ENCODE peak calls at places on chromosome 4, in seven cellular contexts. One of them, this sample, is unnamed.
A peak's percentile ranks its signal among the peaks of the same experiment; 100 is the strongest.

GRCh38 chr4:80790152-80790551 is 240.4 kb upstream of the BMP3 start:
- DNase-seq in OCI-LY7: no peak
- DNase-seq in sigmoid colon: no peak
- DNase-seq in neural progenitor cell: no peak
- DNase-seq in right cardiac atrium: no peak
- DNase-seq in left ventricle myocardium inferior: no peak
- DNase-seq in lung: no peak
- DNase-seq in this sample: no peak

GRCh38 chr4:145583656-145584055 is 35.5 kb upstream of the MMAA start:
- DNase-seq in left ventricle myocardium inferior: no peak
- DNase-seq in OCI-LY7: no peak
- DNase-seq in lung: no peak
- DNase-seq in right cardiac atrium: no peak
- DNase-seq in sigmoid colon: no peak
- DNase-seq in neural progenitor cell: no peak
- DNase-seq in this sample: no peak

GRCh38 chr4:119124314-119124713 is 11.3 kb upstream of the MYOZ2 start:
- DNase-seq in OCI-LY7: no peak
- DNase-seq in neural progenitor cell: no peak
- DNase-seq in sigmoid colon: no peak
- DNase-seq in right cardiac atrium: no peak
- DNase-seq in lung: no peak
- DNase-seq in left ventricle myocardium inferior: no peak
- DNase-seq in this sample: no peak

GRCh38 chr4:168748807-168749206 is 252.0 kb downstream of the PALLD start:
- DNase-seq in right cardiac atrium: no peak
- DNase-seq in OCI-LY7: no peak
- DNase-seq in sigmoid colon: no peak
- DNase-seq in left ventricle myocardium inferior: no peak
- DNase-seq in lung: no peak
- DNase-seq in neural progenitor cell: no peak
- DNase-seq in this sample: no peak

GRCh38 chr4:2412534-2412884 is 5.9 kb downstream of the ZFYVE28 start:
- DNase-seq in neural progenitor cell: no peak
- DNase-seq in lung: no peak
- DNase-seq in sigmoid colon: no peak
- DNase-seq in right cardiac atrium: no peak
- DNase-seq in left ventricle myocardium inferior: no peak
- DNase-seq in OCI-LY7: peak; percentile 20
- DNase-seq in this sample: peak; percentile 92

GRCh38 chr4:56637791-56638190 is 43.3 kb downstream of the HOPX start:
- DNase-seq in OCI-LY7: no peak
- DNase-seq in left ventricle myocardium inferior: no peak
- DNase-seq in neural progenitor cell: no peak
- DNase-seq in right cardiac atrium: no peak
- DNase-seq in lung: no peak
- DNase-seq in sigmoid colon: no peak
- DNase-seq in this sample: no peak

GRCh38 chr4:145278341-145279121 is 98.1 kb upstream of the OTUD4 start:
- DNase-seq in OCI-LY7: no peak
- DNase-seq in neural progenitor cell: no peak
- DNase-seq in sigmoid colon: no peak
- DNase-seq in right cardiac atrium: no peak
- DNase-seq in left ventricle myocardium inferior: no peak
- DNase-seq in lung: no peak
- DNase-seq in this sample: no peak

GRCh38 chr4:60562353-60562752 is 637.8 kb upstream of the ADGRL3 start:
- DNase-seq in sigmoid colon: no peak
- DNase-seq in OCI-LY7: no peak
- DNase-seq in neural progenitor cell: peak; percentile 16
- DNase-seq in right cardiac atrium: no peak
- DNase-seq in left ventricle myocardium inferior: no peak
- DNase-seq in lung: no peak
- DNase-seq in this sample: no peak

GRCh38 chr4:101420661-101421060 is 73.3 kb upstream of the PPP3CA start:
- DNase-seq in left ventricle myocardium inferior: no peak
- DNase-seq in lung: no peak
- DNase-seq in right cardiac atrium: no peak
- DNase-seq in OCI-LY7: no peak
- DNase-seq in sigmoid colon: no peak
- DNase-seq in neural progenitor cell: no peak
- DNase-seq in this sample: no peak

GRCh38 chr4:48340276-48340904 is 939 bp upstream of the SLAIN2 start:
- DNase-seq in sigmoid colon: no peak
- DNase-seq in left ventricle myocardium inferior: no peak
- DNase-seq in lung: no peak
- DNase-seq in right cardiac atrium: no peak
- DNase-seq in OCI-LY7: peak; percentile 50
- DNase-seq in neural progenitor cell: peak; percentile 67
- DNase-seq in this sample: peak; percentile 58

GRCh38 chr4:26459756-26460530 is 30.3 kb downstream of the CCKAR start:
- DNase-seq in lung: no peak
- DNase-seq in right cardiac atrium: no peak
- DNase-seq in neural progenitor cell: no peak
- DNase-seq in OCI-LY7: no peak
- DNase-seq in sigmoid colon: no peak
- DNase-seq in left ventricle myocardium inferior: no peak
- DNase-seq in this sample: no peak

GRCh38 chr4:24772061-24772705 is 23.2 kb upstream of the SOD3 start:
- DNase-seq in OCI-LY7: no peak
- DNase-seq in sigmoid colon: no peak
- DNase-seq in neural progenitor cell: no peak
- DNase-seq in lung: no peak
- DNase-seq in left ventricle myocardium inferior: no peak
- DNase-seq in right cardiac atrium: no peak
- DNase-seq in this sample: no peak

DNA sequence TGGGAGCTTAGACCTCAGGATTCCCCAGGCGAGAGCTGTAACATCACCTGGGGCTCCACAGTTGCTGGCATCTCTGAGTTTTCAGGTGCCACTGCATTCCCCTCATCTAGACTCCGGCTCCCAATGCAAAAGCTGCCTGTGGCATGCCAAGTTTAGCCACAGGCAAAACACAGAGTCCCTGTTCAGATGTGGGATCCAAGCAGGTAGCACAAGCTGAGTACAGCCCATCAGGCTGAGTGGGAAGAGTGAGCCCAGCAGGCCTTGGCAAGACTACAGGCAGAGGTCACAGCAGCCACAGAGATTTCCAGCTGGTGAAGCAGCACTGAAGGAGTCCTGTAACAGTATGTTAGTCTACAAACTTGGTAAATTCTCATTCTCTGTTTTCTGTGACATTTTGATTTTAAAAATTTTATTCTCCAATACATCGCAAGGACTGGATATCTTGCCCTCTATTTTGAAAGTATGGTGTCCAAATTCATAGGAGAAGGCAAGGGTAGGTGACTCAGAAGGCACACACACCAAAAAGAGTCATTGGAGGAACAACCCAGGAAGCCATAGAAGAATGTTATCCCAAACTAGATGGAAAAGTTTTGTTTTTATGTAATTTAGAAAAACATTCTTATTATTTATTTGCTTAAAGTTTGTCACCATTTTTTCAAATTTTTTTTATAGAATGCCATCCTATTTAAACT is 13.6 kb upstream of the CXCL2 start:
- DNase-seq in left ventricle myocardium inferior: no peak
- DNase-seq in right cardiac atrium: no peak
- DNase-seq in lung: no peak
- DNase-seq in sigmoid colon: no peak
- DNase-seq in neural progenitor cell: no peak
- DNase-seq in OCI-LY7: no peak
- DNase-seq in this sample: no peak
- H3K4me1 ChIP-seq in left ventricle myocardium inferior: peaks cover 66% of the 10 kb centered on the region
- H3K4me1 ChIP-seq in right cardiac atrium: peaks cover 10% of the 10 kb centered on the region
- H3K4me1 ChIP-seq in lung: no peaks in the 10 kb centered on the region
- H3K4me1 ChIP-seq in sigmoid colon: peaks cover 16% of the 10 kb centered on the region
- H3K4me1 ChIP-seq in neural progenitor cell: no peaks in the 10 kb centered on the region
- H3K4me1 ChIP-seq in OCI-LY7: no peaks in the 10 kb centered on the region
- H3K4me1 ChIP-seq in this sample: peaks cover 7% of the 10 kb centered on the region

DNA sequence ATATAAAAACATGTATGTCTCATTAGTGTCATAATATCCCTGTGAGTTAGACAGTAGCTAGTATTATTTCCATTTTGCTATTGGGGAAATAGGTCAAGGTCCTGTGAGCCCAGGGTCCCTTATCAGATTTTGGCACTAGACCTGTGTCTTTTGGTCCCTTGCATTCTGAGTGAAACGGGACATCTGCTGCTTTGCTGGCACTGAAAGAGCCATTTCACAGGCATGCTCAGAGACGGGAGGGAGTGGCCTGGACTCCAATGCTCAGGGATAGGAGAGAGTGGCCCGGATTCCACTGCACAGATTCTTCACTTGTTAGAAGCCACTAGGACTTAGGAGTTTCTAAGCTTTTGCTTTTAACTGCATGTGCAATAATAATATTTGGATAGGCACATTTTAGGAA is 177.2 kb downstream of the TSPAN5 start:
- DNase-seq in sigmoid colon: no peak
- DNase-seq in OCI-LY7: no peak
- DNase-seq in neural progenitor cell: no peak
- DNase-seq in left ventricle myocardium inferior: no peak
- DNase-seq in right cardiac atrium: no peak
- DNase-seq in lung: no peak
- DNase-seq in this sample: no peak
- H3K4me1 ChIP-seq in sigmoid colon: no peaks in the 10 kb centered on the region
- H3K4me1 ChIP-seq in OCI-LY7: no peaks in the 10 kb centered on the region
- H3K4me1 ChIP-seq in neural progenitor cell: no peaks in the 10 kb centered on the region
- H3K4me1 ChIP-seq in left ventricle myocardium inferior: no peaks in the 10 kb centered on the region
- H3K4me1 ChIP-seq in right cardiac atrium: no peaks in the 10 kb centered on the region
- H3K4me1 ChIP-seq in lung: no peaks in the 10 kb centered on the region
- H3K4me1 ChIP-seq in this sample: no peaks in the 10 kb centered on the region

DNA sequence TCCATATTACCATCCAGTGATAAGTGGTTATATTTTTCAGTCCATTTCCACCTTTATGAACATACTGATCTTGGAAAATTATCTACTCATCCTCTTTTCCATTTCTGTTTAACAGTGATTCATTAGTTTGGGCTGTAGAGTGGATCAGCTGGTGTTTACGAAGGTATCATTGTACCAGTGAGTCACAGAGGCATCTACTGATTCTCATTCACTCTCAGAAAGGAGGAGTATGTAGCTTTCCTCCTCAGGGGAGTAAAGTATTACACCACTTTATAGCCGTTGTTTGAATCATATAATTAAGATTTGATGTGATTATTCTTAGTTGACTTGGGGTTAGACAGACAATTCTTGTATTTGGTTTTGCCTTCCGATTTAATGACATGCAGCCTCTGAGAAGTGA is 74.7 kb downstream of the GALNT7 start:
- DNase-seq in lung: no peak
- DNase-seq in neural progenitor cell: no peak
- DNase-seq in OCI-LY7: no peak
- DNase-seq in sigmoid colon: no peak
- DNase-seq in left ventricle myocardium inferior: no peak
- DNase-seq in right cardiac atrium: no peak
- DNase-seq in this sample: no peak
- H3K4me1 ChIP-seq in lung: no peaks in the 10 kb centered on the region
- H3K4me1 ChIP-seq in neural progenitor cell: peaks cover 50% of the 10 kb centered on the region
- H3K4me1 ChIP-seq in OCI-LY7: peaks cover 39% of the 10 kb centered on the region
- H3K4me1 ChIP-seq in sigmoid colon: no peaks in the 10 kb centered on the region
- H3K4me1 ChIP-seq in left ventricle myocardium inferior: no peaks in the 10 kb centered on the region
- H3K4me1 ChIP-seq in right cardiac atrium: no peaks in the 10 kb centered on the region
- H3K4me1 ChIP-seq in this sample: peaks cover 3% of the 10 kb centered on the region

DNA sequence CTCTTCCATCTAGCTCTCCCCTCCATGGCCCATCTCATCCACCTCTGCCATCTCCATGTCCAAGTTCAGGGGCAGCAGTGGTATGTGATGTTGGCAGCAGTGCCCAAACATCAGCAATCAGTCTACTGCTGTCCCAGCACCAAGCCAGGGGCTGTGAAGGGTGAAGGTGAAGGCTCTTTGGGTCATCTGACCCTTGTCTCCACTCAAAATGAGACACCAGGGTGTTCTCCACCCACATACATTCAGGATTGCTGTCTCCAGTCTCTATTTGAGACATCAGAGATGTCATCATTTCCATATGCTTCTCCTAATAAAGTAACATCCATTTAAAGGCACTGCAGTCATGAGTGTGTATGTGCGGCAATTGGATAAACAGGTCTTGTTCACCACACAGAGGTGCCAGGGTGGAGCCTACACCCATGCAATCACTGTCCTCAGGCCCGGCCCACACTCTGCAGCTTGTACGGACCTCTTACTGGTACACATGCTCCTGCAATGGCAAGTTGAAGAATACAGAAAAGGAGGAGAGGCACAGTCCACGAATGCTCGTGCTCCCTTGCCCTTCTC is 22.2 kb downstream of the MAML3 start:
- DNase-seq in left ventricle myocardium inferior: no peak
- DNase-seq in lung: no peak
- DNase-seq in neural progenitor cell: no peak
- DNase-seq in right cardiac atrium: no peak
- DNase-seq in sigmoid colon: no peak
- DNase-seq in OCI-LY7: no peak
- DNase-seq in this sample: no peak
- H3K4me1 ChIP-seq in left ventricle myocardium inferior: peaks cover 21% of the 10 kb centered on the region
- H3K4me1 ChIP-seq in lung: peaks cover 9% of the 10 kb centered on the region
- H3K4me1 ChIP-seq in neural progenitor cell: no peaks in the 10 kb centered on the region
- H3K4me1 ChIP-seq in right cardiac atrium: no peaks in the 10 kb centered on the region
- H3K4me1 ChIP-seq in sigmoid colon: peaks cover 10% of the 10 kb centered on the region
- H3K4me1 ChIP-seq in OCI-LY7: no peaks in the 10 kb centered on the region
- H3K4me1 ChIP-seq in this sample: no peaks in the 10 kb centered on the region